ENCODE peak calls at places on chromosomes 6 and 20, in four cellular contexts. One of them, this sample, is unnamed.

GRCh38 chr6:125844989-125845388 is 54.2 kb downstream of the NCOA7 start:
- DNase-seq in AG09309: no peak
- DNase-seq in left lung: no peak
- DNase-seq in IMR-90: no peak
- DNase-seq in this sample: no peak

GRCh38 chr6:46044876-46045617 is 29.4 kb upstream of the CLIC5 start:
- DNase-seq in IMR-90: peak
- DNase-seq in left lung: peak
- DNase-seq in AG09309: peak
- DNase-seq in this sample: no peak

GRCh38 chr20:62493886-62494285 is 18.1 kb upstream of the GATA5 start:
- DNase-seq in left lung: no peak
- DNase-seq in IMR-90: no peak
- DNase-seq in AG09309: no peak
- DNase-seq in this sample: no peak

GRCh38 chr6:15296735-15297134 is 50.9 kb downstream of the JARID2 start:
- DNase-seq in IMR-90: no peak
- DNase-seq in left lung: no peak
- DNase-seq in AG09309: no peak
- DNase-seq in this sample: no peak

GRCh38 chr20:35489717-35490116 is 34.3 kb downstream of the CEP250 start:
- DNase-seq in IMR-90: no peak
- DNase-seq in AG09309: no peak
- DNase-seq in left lung: no peak
- DNase-seq in this sample: no peak

GRCh38 chr6:148999921-149000589 is 253.2 kb downstream of the UST start:
- DNase-seq in IMR-90: peak
- DNase-seq in left lung: peak
- DNase-seq in AG09309: no peak
- DNase-seq in this sample: no peak

GRCh38 chr20:5463007-5463686 is 146.4 kb upstream of the PROKR2 start:
- DNase-seq in IMR-90: no peak
- DNase-seq in AG09309: no peak
- DNase-seq in left lung: no peak
- DNase-seq in this sample: no peak

GRCh38 chr20:54510546-54511129 is 35.2 kb downstream of the DOK5 start:
- DNase-seq in left lung: peak
- DNase-seq in AG09309: no peak
- DNase-seq in IMR-90: no peak
- DNase-seq in this sample: no peak

GRCh38 chr6:67629268-67629667 is 1005.8 kb upstream of the ADGRB3 start:
- DNase-seq in AG09309: no peak
- DNase-seq in IMR-90: peak
- DNase-seq in left lung: no peak
- DNase-seq in this sample: no peak

DNA sequence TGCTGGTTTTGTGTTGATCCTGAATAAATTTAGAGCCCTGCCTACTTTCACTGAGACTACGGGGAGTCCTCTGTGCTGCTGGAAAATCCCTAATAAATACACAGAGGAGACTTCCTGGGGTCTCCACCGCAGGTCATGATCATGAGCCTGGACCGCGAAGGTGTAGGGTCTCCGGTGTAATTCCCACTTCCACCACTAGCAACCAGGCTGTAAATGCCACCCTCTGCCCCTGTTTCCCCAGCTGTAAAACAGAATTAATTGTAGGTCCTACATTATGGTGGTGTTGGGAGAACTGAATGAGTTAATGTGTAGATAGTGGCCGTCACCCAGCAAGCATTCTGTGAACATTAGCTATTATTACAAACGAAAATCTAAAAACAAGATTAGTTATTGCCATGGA is 191.6 kb upstream of the THBS2 start:
- DNase-seq in AG09309: no peak
- DNase-seq in left lung: no peak
- DNase-seq in IMR-90: no peak
- DNase-seq in this sample: no peak
- TF ChIP-seq CTCF in AG09309: peak
- TF ChIP-seq CTCF in left lung: no peak
- TF ChIP-seq CTCF in IMR-90: no peak
- TF ChIP-seq CTCF in this sample: peak

DNA sequence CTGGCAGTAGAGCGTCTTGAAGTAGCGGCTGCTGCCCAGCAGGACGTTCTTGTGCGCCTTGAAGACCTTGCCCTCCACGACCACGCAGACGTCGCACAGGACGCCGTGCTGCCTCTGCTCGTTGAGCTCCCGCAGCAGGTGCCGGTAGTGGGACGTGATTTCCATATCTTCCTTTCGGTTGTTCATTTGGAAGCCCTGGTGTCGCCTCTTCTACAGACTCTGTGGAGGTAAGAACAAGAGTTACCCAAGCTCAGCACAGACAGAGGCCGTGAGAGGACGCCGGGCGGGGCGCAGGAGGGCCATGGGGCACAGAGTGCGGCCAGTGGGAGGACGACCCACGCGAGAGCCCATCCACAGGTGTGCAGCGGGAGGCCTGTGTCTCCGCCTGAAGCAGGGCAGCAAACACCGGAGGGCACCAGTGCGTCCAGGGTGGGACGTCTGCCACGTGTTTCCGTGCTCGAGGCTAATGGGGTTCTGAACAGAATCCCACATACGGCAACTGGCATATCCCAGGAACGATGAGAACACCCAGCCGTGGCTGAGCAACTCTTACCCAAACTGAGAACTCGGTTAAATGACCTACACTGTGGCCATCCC is 40.4 kb downstream of the ZBTB46 start:
- DNase-seq in IMR-90: no peak
- DNase-seq in left lung: no peak
- DNase-seq in AG09309: no peak
- DNase-seq in this sample: no peak
- TF ChIP-seq CTCF in IMR-90: no peak
- TF ChIP-seq CTCF in left lung: no peak
- TF ChIP-seq CTCF in AG09309: no peak
- TF ChIP-seq CTCF in this sample: no peak

GRCh38 chr6:18488004-18488403 is 100.9 kb downstream of the RNF144B start:
- DNase-seq in left lung: no peak
- DNase-seq in IMR-90: no peak
- DNase-seq in AG09309: no peak
- DNase-seq in this sample: no peak
- TF ChIP-seq CTCF in left lung: no peak
- TF ChIP-seq CTCF in IMR-90: no peak
- TF ChIP-seq CTCF in AG09309: no peak
- TF ChIP-seq CTCF in this sample: no peak

GRCh38 chr20:47664068-47664437 is 121.2 kb downstream of the SULF2 start:
- DNase-seq in left lung: no peak
- DNase-seq in IMR-90: no peak
- DNase-seq in AG09309: no peak
- DNase-seq in this sample: no peak
- TF ChIP-seq CTCF in left lung: no peak
- TF ChIP-seq CTCF in IMR-90: no peak
- TF ChIP-seq CTCF in AG09309: no peak
- TF ChIP-seq CTCF in this sample: no peak

This sample was measured in type B pancreatic cell.